ENCODE peak calls at places on chromosomes 11 and 22, in ten cellular contexts. S is stimulated activated CD8-positive, alpha-beta memory T cell treated with anti-CD3 and anti-CD28 coated beads, Interleukin-4, amount 100 ng/mL, for 1 hour; X is activated naive CD4-positive, alpha-beta T cell; W is KG1; Q is AG04449; C is activated CD4-positive, alpha-beta memory T cell treated with anti-CD3 and anti-CD28 coated beads for 36 hours; G is psoas muscle; T is naive thymus-derived CD8-positive, alpha-beta T cell; R is kidney epithelial cell; O is non-pigmented ciliary epithelial cell. D is an unnamed sample.

GRCh38 chr22:35524966-35525686 is 15.5 kb upstream of the RASD2 start:
- DNase-seq in S (no peak), X (no peak), W (no peak), Q (no peak), C (no peak), G (peak), T (no peak), R (no peak), O (no peak), D (peak)

GRCh38 chr11:123429851-123430735 is at the start of gene GRAMD1B:
- DNase-seq in S (peak), X (peak), W (peak), Q (peak), C (peak), G (peak), T (peak), R (no peak), O (no peak), D (peak)

GRCh38 chr11:103800406-103801114 is 235.9 kb upstream of the DDI1 start:
- DNase-seq in S (no peak), X (no peak), W (no peak), Q (no peak), C (no peak), G (no peak), T (no peak), R (no peak), O (no peak), D (peak)

GRCh38 chr22:30861131-30861530 is 107.4 kb downstream of the MORC2 start:
- DNase-seq in S (no peak), X (no peak), W (no peak), Q (no peak), C (no peak), G (no peak), T (no peak), R (no peak), O (no peak), D (no peak)

GRCh38 chr11:8206251-8207079 is 37.6 kb upstream of the RIC3 start:
- DNase-seq in S (no peak), X (no peak), W (peak), Q (no peak), C (no peak), G (no peak), T (no peak), R (no peak), O (no peak), D (peak)

GRCh38 chr11:64239662-64240466 is 1.0 kb upstream of the FKBP2 start:
- DNase-seq in S (no peak), X (no peak), W (no peak), Q (no peak), C (peak), G (peak), T (no peak), R (no peak), O (no peak), D (no peak)

GRCh38 chr22:32720924-32721323 is 80.6 kb upstream of the TIMP3 start:
- DNase-seq in S (no peak), X (no peak), W (no peak), Q (no peak), C (no peak), G (no peak), T (no peak), R (no peak), O (no peak), D (no peak)

GRCh38 chr11:116420770-116421528 is 351.8 kb downstream of the BUD13 start:
- DNase-seq in S (no peak), X (no peak), W (no peak), Q (no peak), C (no peak), G (no peak), T (no peak), R (no peak), O (no peak), D (no peak)

GRCh38 chr22:48332438-48333322 is 1495.0 kb downstream of the BRD1 start:
- DNase-seq in S (no peak), X (no peak), W (no peak), Q (no peak), C (no peak), G (peak), T (peak), R (no peak), O (no peak), D (no peak)

GRCh38 chr11:12803086-12803826 is 129.0 kb downstream of the TEAD1 start:
- DNase-seq in S (no peak), X (no peak), W (no peak), Q (no peak), C (no peak), G (no peak), T (no peak), R (no peak), O (no peak), D (no peak)

GRCh38 chr11:27058456-27058855 is 17.8 kb downstream of the BBOX1 start:
- DNase-seq in S (no peak), X (no peak), W (no peak), Q (no peak), C (no peak), G (no peak), T (no peak), R (no peak), O (no peak), D (no peak)

GRCh38 chr11:13297308-13297916 is 19.8 kb downstream of the BMAL1 start:
- DNase-seq in S (no peak), X (no peak), W (no peak), Q (no peak), C (no peak), G (no peak), T (no peak), R (no peak), O (no peak), D (no peak)

GRCh38 chr11:8776209-8776608 is 93.6 kb downstream of the RPL27A start:
- DNase-seq in S (no peak), X (no peak), W (no peak), Q (no peak), C (no peak), G (no peak), T (no peak), R (no peak), O (no peak), D (no peak)

GRCh38 chr11:17014321-17014773 is at the start of gene PLEKHA7:
- DNase-seq in S (no peak), X (no peak), W (no peak), Q (no peak), C (no peak), G (no peak), T (no peak), R (no peak), O (no peak), D (no peak)

GRCh38 chr11:103202048-103202651 is 92.9 kb downstream of the DYNC2H1 start:
- DNase-seq in S (no peak), X (no peak), W (no peak), Q (no peak), C (no peak), G (no peak), T (no peak), R (no peak), O (peak), D (no peak)

GRCh38 chr11:16966633-16967346 is 47.4 kb downstream of the PLEKHA7 start:
- DNase-seq in S (no peak), X (no peak), W (no peak), Q (no peak), C (no peak), G (no peak), T (no peak), R (no peak), O (no peak), D (no peak)

GRCh38 chr11:83734120-83734519 is 448.0 kb upstream of the CCDC90B start:
- DNase-seq in S (no peak), X (no peak), W (no peak), Q (no peak), C (no peak), G (no peak), T (no peak), R (no peak), O (no peak), D (no peak)

GRCh38 chr22:49962751-49963646 is 2.4 kb downstream of the PIM3 start:
- DNase-seq in S (no peak), X (no peak), W (no peak), Q (no peak), C (no peak), G (peak), T (peak), R (no peak), O (no peak), D (peak)

GRCh38 chr11:8691601-8692000 is 9.0 kb downstream of the RPL27A start:
- DNase-seq in S (no peak), X (no peak), W (no peak), Q (no peak), C (no peak), G (no peak), T (no peak), R (no peak), O (no peak), D (no peak)

GRCh38 chr11:3745161-3745560 is 52.2 kb downstream of the NUP98 start:
- DNase-seq in S (no peak), X (no peak), W (no peak), Q (no peak), C (no peak), G (no peak), T (no peak), R (no peak), O (no peak), D (no peak)

GRCh38 chr22:50473855-50474671 is 772 bp downstream of the SBF1 start:
- DNase-seq in S (no peak), X (no peak), W (no peak), Q (no peak), C (peak), G (no peak), T (no peak), R (no peak), O (peak), D (peak)

GRCh38 chr11:70205049-70205725 is 2.1 kb downstream of the FADD start:
- DNase-seq in S (no peak), X (no peak), W (no peak), Q (no peak), C (no peak), G (no peak), T (no peak), R (no peak), O (no peak), D (no peak)

GRCh38 chr11:93541884-93542752 is 1.1 kb downstream of the SMCO4 start:
- DNase-seq in S (no peak), X (no peak), W (no peak), Q (no peak), C (peak), G (no peak), T (peak), R (no peak), O (no peak), D (peak)

GRCh38 chr11:63504933-63505586 is 824 bp upstream of the LGALS12 start:
- DNase-seq in S (no peak), X (no peak), W (no peak), Q (no peak), C (no peak), G (peak), T (no peak), R (no peak), O (no peak), D (peak)

GRCh38 chr11:129930306-129930705 is 34.9 kb upstream of the NFRKB start:
- DNase-seq in S (no peak), X (no peak), W (no peak), Q (no peak), C (no peak), G (no peak), T (no peak), R (no peak), O (no peak), D (no peak)

GRCh38 chr11:32006799-32007388 is 84.0 kb upstream of the RCN1 start:
- DNase-seq in S (no peak), X (no peak), W (peak), Q (peak), C (peak), G (no peak), T (no peak), R (no peak), O (peak), D (no peak)

GRCh38 chr11:60428517-60428916 is 855 bp upstream of the MS4A5 start:
- DNase-seq in S (no peak), X (no peak), W (no peak), Q (no peak), C (no peak), G (no peak), T (no peak), R (no peak), O (no peak), D (no peak)

GRCh38 chr11:112322173-112322813 is 61.6 kb upstream of the PLET1 start:
- DNase-seq in S (no peak), X (no peak), W (no peak), Q (no peak), C (no peak), G (no peak), T (no peak), R (no peak), O (no peak), D (no peak)

GRCh38 chr11:73157141-73158010 is 15.3 kb upstream of the FCHSD2 start:
- DNase-seq in S (no peak), X (no peak), W (no peak), Q (peak), C (peak), G (peak), T (no peak), R (no peak), O (no peak), D (peak)

GRCh38 chr11:44333271-44334218 is 23.6 kb upstream of the ALX4 start:
- DNase-seq in S (no peak), X (no peak), W (no peak), Q (no peak), C (no peak), G (no peak), T (no peak), R (no peak), O (no peak), D (no peak)

GRCh38 chr11:30585892-30586250 is 282 bp downstream of the MPPED2 start:
- DNase-seq in S (no peak), X (no peak), W (no peak), Q (no peak), C (no peak), G (peak), T (no peak), R (no peak), O (no peak), D (peak)

D was measured in left ventricle myocardium inferior.